ENCODE peak calls at places on chromosomes 6 and 20, in six cellular contexts. One of them, this sample, is unnamed.

GRCh38 chr6:45156075-45156474 is 172.1 kb upstream of the RUNX2 start:
- DNase-seq in prostate gland: no peak
- DNase-seq in HepG2: no peak
- DNase-seq in SK-N-MC: no peak
- DNase-seq in K562: peak; percentile 15
- DNase-seq in stomach: no peak
- DNase-seq in this sample: no peak

GRCh38 chr6:105847433-105847832 is 238.7 kb upstream of the PRDM1 start:
- DNase-seq in stomach: no peak
- DNase-seq in HepG2: no peak
- DNase-seq in K562: no peak
- DNase-seq in prostate gland: no peak
- DNase-seq in SK-N-MC: no peak
- DNase-seq in this sample: no peak

GRCh38 chr6:150177260-150178246 is 34.7 kb downstream of the PPP1R14C start:
- DNase-seq in stomach: no peak
- DNase-seq in K562: no peak
- DNase-seq in prostate gland: no peak
- DNase-seq in SK-N-MC: no peak
- DNase-seq in HepG2: peak; percentile 28
- DNase-seq in this sample: no peak

GRCh38 chr6:121653624-121654008 is 218.2 kb downstream of the GJA1 start:
- DNase-seq in K562: no peak
- DNase-seq in HepG2: no peak
- DNase-seq in prostate gland: no peak
- DNase-seq in stomach: no peak
- DNase-seq in SK-N-MC: no peak
- DNase-seq in this sample: no peak

GRCh38 chr6:154953644-154954043 is 41.5 kb upstream of the TIAM2 start:
- DNase-seq in SK-N-MC: no peak
- DNase-seq in HepG2: no peak
- DNase-seq in prostate gland: no peak
- DNase-seq in K562: no peak
- DNase-seq in stomach: no peak
- DNase-seq in this sample: no peak

GRCh38 chr6:156773935-156774871 is 3.0 kb upstream of the ARID1B start:
- DNase-seq in SK-N-MC: no peak
- DNase-seq in K562: no peak
- DNase-seq in prostate gland: no peak
- DNase-seq in HepG2: no peak
- DNase-seq in stomach: no peak
- DNase-seq in this sample: no peak

GRCh38 chr20:51643390-51643789 is 100.9 kb upstream of the NFATC2 start:
- DNase-seq in K562: no peak
- DNase-seq in prostate gland: no peak
- DNase-seq in stomach: no peak
- DNase-seq in HepG2: no peak
- DNase-seq in SK-N-MC: no peak
- DNase-seq in this sample: no peak

GRCh38 chr6:110285306-110286060 is 72.7 kb downstream of the METTL24 start:
- DNase-seq in HepG2: no peak
- DNase-seq in SK-N-MC: peak; percentile 73
- DNase-seq in prostate gland: peak; percentile 7
- DNase-seq in stomach: peak; percentile 44
- DNase-seq in K562: no peak
- DNase-seq in this sample: no peak

GRCh38 chr20:4153251-4153650 is 137.9 kb upstream of the RNF24 start:
- DNase-seq in K562: no peak
- DNase-seq in stomach: peak; percentile 80
- DNase-seq in SK-N-MC: no peak
- DNase-seq in prostate gland: no peak
- DNase-seq in HepG2: no peak
- DNase-seq in this sample: no peak

DNA sequence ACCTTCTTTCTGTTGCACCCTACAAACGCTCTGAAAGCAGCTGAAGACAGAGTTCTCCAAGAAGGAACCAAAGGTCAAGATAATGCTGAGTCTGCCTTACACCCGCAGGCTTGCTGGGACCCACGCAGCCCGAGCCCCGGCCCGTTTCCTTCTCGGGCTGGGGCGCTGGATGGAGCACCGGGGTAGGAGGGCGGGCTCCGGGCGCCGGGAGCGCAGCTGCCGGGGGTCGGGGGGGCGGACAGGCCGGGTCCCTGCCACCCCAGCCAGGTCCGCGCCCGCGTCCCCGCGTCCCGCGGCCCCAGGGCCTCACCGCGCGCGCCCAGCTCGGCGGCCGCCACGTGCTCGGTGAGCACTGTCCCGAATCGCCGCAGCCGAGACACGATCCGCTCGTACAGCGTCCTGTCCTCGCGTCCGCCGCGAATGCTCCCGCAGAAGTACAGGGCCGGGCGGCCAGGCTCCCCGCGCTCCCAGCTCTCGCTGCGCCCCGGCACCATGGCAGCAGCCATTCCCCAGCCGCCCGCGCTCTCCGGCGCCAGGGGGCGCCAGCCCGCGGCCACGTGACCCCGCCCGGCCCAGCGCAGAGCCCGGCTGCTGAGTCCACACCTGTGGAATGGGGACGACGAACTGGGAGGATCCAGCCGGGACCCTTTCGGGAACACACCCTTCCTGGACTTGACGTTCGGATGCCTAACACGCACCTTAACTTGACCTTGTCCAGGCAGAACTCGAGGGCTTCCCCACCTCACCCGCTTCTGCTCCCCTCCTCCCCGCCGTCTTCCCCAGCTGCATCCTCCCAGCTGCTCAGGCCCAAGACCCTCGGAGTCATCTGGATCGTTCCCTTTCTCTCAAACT is at the start of gene DNPH1:
- DNase-seq in SK-N-MC: no peak
- DNase-seq in prostate gland: peak; percentile 66
- DNase-seq in K562: peak; percentile 93
- DNase-seq in stomach: peak; percentile 81
- DNase-seq in HepG2: peak; percentile 59
- DNase-seq in this sample: no peak
- TF ChIP-seq POLR2AphosphoS5 in SK-N-MC: peak; percentile 73
- TF ChIP-seq POLR2AphosphoS5 in prostate gland: peak; percentile 4
- TF ChIP-seq POLR2AphosphoS5 in K562: peak; percentile 80
- TF ChIP-seq POLR2AphosphoS5 in stomach: no peak
- TF ChIP-seq POLR2AphosphoS5 in HepG2: peak; percentile 65
- TF ChIP-seq POLR2AphosphoS5 in this sample: peak; percentile 67

GRCh38 chr20:62737271-62737761 is 28.7 kb downstream of the NTSR1 start:
- DNase-seq in SK-N-MC: no peak
- DNase-seq in stomach: no peak
- DNase-seq in K562: no peak
- DNase-seq in HepG2: no peak
- DNase-seq in prostate gland: no peak
- DNase-seq in this sample: no peak
- TF ChIP-seq POLR2AphosphoS5 in SK-N-MC: no peak
- TF ChIP-seq POLR2AphosphoS5 in stomach: no peak
- TF ChIP-seq POLR2AphosphoS5 in K562: no peak
- TF ChIP-seq POLR2AphosphoS5 in HepG2: no peak
- TF ChIP-seq POLR2AphosphoS5 in prostate gland: no peak
- TF ChIP-seq POLR2AphosphoS5 in this sample: no peak

DNA sequence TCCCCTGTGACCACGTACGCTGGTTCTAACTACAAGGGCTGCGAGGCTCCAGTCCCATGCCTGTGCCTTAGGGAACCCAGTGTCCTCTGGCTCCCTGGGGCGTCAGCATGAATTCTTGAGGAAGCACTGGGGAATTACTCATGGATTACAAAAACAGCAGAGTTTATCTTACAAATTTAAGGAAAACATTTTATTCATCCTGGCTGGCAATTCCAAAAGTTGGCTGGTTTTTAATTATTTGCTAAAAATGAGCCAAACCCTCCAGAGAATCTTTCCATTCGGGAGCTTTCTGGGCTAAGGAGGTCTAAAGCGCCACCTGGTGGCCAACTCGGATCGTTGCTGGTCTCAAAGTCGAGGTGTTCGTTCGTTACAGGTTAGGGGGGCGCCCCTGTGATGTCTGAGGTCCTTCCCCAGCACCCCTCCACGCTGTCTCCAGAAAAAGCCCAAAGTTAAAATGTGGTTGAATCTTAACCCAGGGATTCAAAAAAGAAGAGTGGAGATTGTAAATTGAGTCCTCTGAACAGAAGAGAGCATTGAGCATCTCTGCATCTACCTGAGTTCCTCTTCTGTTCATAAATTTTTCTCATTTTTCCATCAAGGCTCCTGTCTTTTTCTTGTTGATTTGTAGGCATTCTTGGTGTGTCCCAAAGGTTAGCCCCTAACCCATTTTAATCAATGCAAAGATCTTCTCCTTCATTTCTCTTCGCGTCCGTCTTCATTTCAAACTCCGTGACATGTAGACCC is 99.4 kb downstream of the BFSP1 start:
- DNase-seq in HepG2: peak; percentile 57
- DNase-seq in stomach: peak; percentile 51
- DNase-seq in SK-N-MC: peak; percentile 73
- DNase-seq in prostate gland: peak; percentile 33
- DNase-seq in K562: peak; percentile 65
- DNase-seq in this sample: peak; percentile 24
- TF ChIP-seq POLR2AphosphoS5 in HepG2: no peak
- TF ChIP-seq POLR2AphosphoS5 in stomach: no peak
- TF ChIP-seq POLR2AphosphoS5 in SK-N-MC: no peak
- TF ChIP-seq POLR2AphosphoS5 in prostate gland: no peak
- TF ChIP-seq POLR2AphosphoS5 in K562: no peak
- TF ChIP-seq POLR2AphosphoS5 in this sample: no peak

DNA sequence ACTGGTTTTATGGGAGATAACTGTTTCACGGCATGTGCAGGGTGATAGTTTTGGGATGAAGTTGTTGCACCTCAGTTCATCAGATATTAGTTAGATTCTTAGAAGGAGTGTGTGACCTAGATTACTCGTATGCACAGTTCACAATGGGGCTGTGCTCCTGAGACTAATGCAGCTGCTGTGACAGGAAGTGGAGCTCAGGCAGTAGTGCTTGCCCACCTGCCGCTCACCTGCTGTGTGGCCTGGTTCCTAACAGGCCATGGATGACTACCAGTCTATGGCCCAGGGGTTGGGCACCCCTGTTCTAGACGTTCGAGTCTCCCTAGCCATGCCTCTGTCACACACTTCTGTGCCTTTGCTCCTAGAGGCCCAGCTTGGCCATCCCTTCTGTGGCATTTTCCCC is 17.0 kb downstream of the PCIF1 start:
- DNase-seq in HepG2: no peak
- DNase-seq in stomach: no peak
- DNase-seq in K562: no peak
- DNase-seq in SK-N-MC: no peak
- DNase-seq in prostate gland: no peak
- DNase-seq in this sample: no peak
- TF ChIP-seq POLR2AphosphoS5 in HepG2: no peak
- TF ChIP-seq POLR2AphosphoS5 in stomach: no peak
- TF ChIP-seq POLR2AphosphoS5 in K562: no peak
- TF ChIP-seq POLR2AphosphoS5 in SK-N-MC: no peak
- TF ChIP-seq POLR2AphosphoS5 in prostate gland: no peak
- TF ChIP-seq POLR2AphosphoS5 in this sample: no peak

GRCh38 chr20:62301111-62301668 is 1.6 kb upstream of the ADRM1 start:
- DNase-seq in prostate gland: no peak
- DNase-seq in K562: no peak
- DNase-seq in HepG2: no peak
- DNase-seq in SK-N-MC: no peak
- DNase-seq in stomach: no peak
- DNase-seq in this sample: no peak

GRCh38 chr20:62300319-62300718 is 2.5 kb upstream of the ADRM1 start:
- DNase-seq in K562: no peak
- DNase-seq in prostate gland: no peak
- DNase-seq in SK-N-MC: no peak
- DNase-seq in HepG2: no peak
- DNase-seq in stomach: no peak
- DNase-seq in this sample: no peak

GRCh38 chr20:62302341-62303048 is at the start of gene ADRM1:
- DNase-seq in stomach: peak; percentile 97
- DNase-seq in HepG2: peak; percentile 97
- DNase-seq in K562: peak; percentile 95
- DNase-seq in prostate gland: peak; percentile 95
- DNase-seq in SK-N-MC: peak; percentile 12
- DNase-seq in this sample: peak; percentile 76

GRCh38 chr20:62303049-62303326 is 191 bp downstream of the ADRM1 start:
- DNase-seq in HepG2: no peak
- DNase-seq in stomach: no peak
- DNase-seq in prostate gland: no peak
- DNase-seq in SK-N-MC: no peak
- DNase-seq in K562: no peak
- DNase-seq in this sample: no peak

GRCh38 chr20:62301773-62302340 is 940 bp upstream of the ADRM1 start:
- DNase-seq in prostate gland: peak; percentile 87
- DNase-seq in stomach: peak; percentile 93
- DNase-seq in SK-N-MC: peak; percentile 67
- DNase-seq in HepG2: peak; percentile 100
- DNase-seq in K562: peak; percentile 89
- DNase-seq in this sample: peak; percentile 87
- TF ChIP-seq POLR2AphosphoS5 in prostate gland: peak; percentile 77
- TF ChIP-seq POLR2AphosphoS5 in stomach: peak; percentile 31
- TF ChIP-seq POLR2AphosphoS5 in SK-N-MC: no peak
- TF ChIP-seq POLR2AphosphoS5 in HepG2: peak; percentile 3
- TF ChIP-seq POLR2AphosphoS5 in K562: peak; percentile 71
- TF ChIP-seq POLR2AphosphoS5 in this sample: no peak

This sample was measured in Panc1.